ENCODE peak calls at places on chromosome 16, in five cellular contexts. One of them, this sample, is unnamed.

GRCh38 chr16:70652322-70652721 is 6.0 kb downstream of the IL34 start:
- DNase-seq in MV-4-11: no peak
- DNase-seq in AG09309: no peak
- DNase-seq in C1 segment of cervical spinal cord: no peak
- DNase-seq in GOT3: no peak
- DNase-seq in this sample: no peak

GRCh38 chr16:6193718-6194117 is 1096.1 kb upstream of the EEF2KMT start:
- DNase-seq in MV-4-11: peak
- DNase-seq in AG09309: no peak
- DNase-seq in C1 segment of cervical spinal cord: no peak
- DNase-seq in GOT3: no peak
- DNase-seq in this sample: no peak

GRCh38 chr16:12546918-12547607 is 256.6 kb downstream of the CPPED1 start:
- DNase-seq in MV-4-11: peak
- DNase-seq in AG09309: no peak
- DNase-seq in C1 segment of cervical spinal cord: no peak
- DNase-seq in GOT3: no peak
- DNase-seq in this sample: no peak

GRCh38 chr16:89691231-89691985 is 4.9 kb downstream of the CDK10 start:
- DNase-seq in MV-4-11: no peak
- DNase-seq in AG09309: no peak
- DNase-seq in C1 segment of cervical spinal cord: no peak
- DNase-seq in GOT3: no peak
- DNase-seq in this sample: no peak

GRCh38 chr16:71625113-71625850 is 702 bp upstream of the MARVELD3 start:
- DNase-seq in MV-4-11: no peak
- DNase-seq in AG09309: no peak
- DNase-seq in C1 segment of cervical spinal cord: no peak
- DNase-seq in GOT3: no peak
- DNase-seq in this sample: no peak

GRCh38 chr16:23801387-23801786 is 34.4 kb upstream of the PRKCB start:
- DNase-seq in MV-4-11: peak
- DNase-seq in AG09309: peak
- DNase-seq in C1 segment of cervical spinal cord: peak
- DNase-seq in GOT3: peak
- DNase-seq in this sample: peak

GRCh38 chr16:81774348-81774747 is 4.7 kb upstream of the PLCG2 start:
- DNase-seq in MV-4-11: peak
- DNase-seq in AG09309: no peak
- DNase-seq in C1 segment of cervical spinal cord: no peak
- DNase-seq in GOT3: no peak
- DNase-seq in this sample: no peak

GRCh38 chr16:57873218-57873617 is 70.9 kb upstream of the KIFC3 start:
- DNase-seq in MV-4-11: no peak
- DNase-seq in AG09309: no peak
- DNase-seq in C1 segment of cervical spinal cord: no peak
- DNase-seq in GOT3: no peak
- DNase-seq in this sample: no peak

GRCh38 chr16:66832661-66833305 is 2.0 kb upstream of the NAE1 start:
- DNase-seq in MV-4-11: peak
- DNase-seq in AG09309: peak
- DNase-seq in C1 segment of cervical spinal cord: no peak
- DNase-seq in GOT3: no peak
- DNase-seq in this sample: no peak

GRCh38 chr16:9159839-9160550 is 68.6 kb downstream of the HAPSTR1 start:
- DNase-seq in MV-4-11: peak
- DNase-seq in AG09309: no peak
- DNase-seq in C1 segment of cervical spinal cord: peak
- DNase-seq in GOT3: no peak
- DNase-seq in this sample: no peak

GRCh38 chr16:49731911-49732310 is 124.0 kb downstream of the ZNF423 start:
- DNase-seq in MV-4-11: no peak
- DNase-seq in AG09309: no peak
- DNase-seq in C1 segment of cervical spinal cord: no peak
- DNase-seq in GOT3: no peak
- DNase-seq in this sample: no peak

GRCh38 chr16:3998793-3999478 is 117.3 kb downstream of the ADCY9 start:
- DNase-seq in MV-4-11: no peak
- DNase-seq in AG09309: no peak
- DNase-seq in C1 segment of cervical spinal cord: no peak
- DNase-seq in GOT3: no peak
- DNase-seq in this sample: no peak

GRCh38 chr16:77437859-77438258 is 3.0 kb upstream of the ADAMTS18 start:
- DNase-seq in MV-4-11: no peak
- DNase-seq in AG09309: no peak
- DNase-seq in C1 segment of cervical spinal cord: no peak
- DNase-seq in GOT3: no peak
- DNase-seq in this sample: no peak

GRCh38 chr16:85187002-85187401 is 74.7 kb upstream of the CIBAR2 start:
- DNase-seq in MV-4-11: no peak
- DNase-seq in AG09309: no peak
- DNase-seq in C1 segment of cervical spinal cord: peak
- DNase-seq in GOT3: no peak
- DNase-seq in this sample: no peak

GRCh38 chr16:12902511-12903324 is 1.3 kb downstream of the SHISA9 start:
- DNase-seq in MV-4-11: no peak
- DNase-seq in AG09309: no peak
- DNase-seq in C1 segment of cervical spinal cord: no peak
- DNase-seq in GOT3: no peak
- DNase-seq in this sample: no peak

GRCh38 chr16:50463581-50464324 is 84.4 kb upstream of the NKD1 start:
- DNase-seq in MV-4-11: no peak
- DNase-seq in AG09309: no peak
- DNase-seq in C1 segment of cervical spinal cord: no peak
- DNase-seq in GOT3: no peak
- DNase-seq in this sample: no peak

GRCh38 chr16:65895906-65896305 is 470.6 kb upstream of the CDH5 start:
- DNase-seq in MV-4-11: no peak
- DNase-seq in AG09309: no peak
- DNase-seq in C1 segment of cervical spinal cord: no peak
- DNase-seq in GOT3: no peak
- DNase-seq in this sample: no peak

GRCh38 chr16:48526958-48527331 is 83.0 kb downstream of the N4BP1 start:
- DNase-seq in MV-4-11: no peak
- DNase-seq in AG09309: no peak
- DNase-seq in C1 segment of cervical spinal cord: no peak
- DNase-seq in GOT3: no peak
- DNase-seq in this sample: no peak

GRCh38 chr16:17416461-17417221 is 54.1 kb downstream of the XYLT1 start:
- DNase-seq in MV-4-11: peak
- DNase-seq in AG09309: no peak
- DNase-seq in C1 segment of cervical spinal cord: peak
- DNase-seq in GOT3: no peak
- DNase-seq in this sample: no peak

GRCh38 chr16:53089434-53090270 is 34.9 kb downstream of the CHD9 start:
- DNase-seq in MV-4-11: no peak
- DNase-seq in AG09309: no peak
- DNase-seq in C1 segment of cervical spinal cord: peak
- DNase-seq in GOT3: no peak
- DNase-seq in this sample: no peak

GRCh38 chr16:8961811-8962390 is 1.8 kb downstream of the USP7 start:
- DNase-seq in MV-4-11: no peak
- DNase-seq in AG09309: no peak
- DNase-seq in C1 segment of cervical spinal cord: peak
- DNase-seq in GOT3: no peak
- DNase-seq in this sample: no peak

GRCh38 chr16:50640391-50640790 is 40.7 kb downstream of the SNX20 start:
- DNase-seq in MV-4-11: no peak
- DNase-seq in AG09309: no peak
- DNase-seq in C1 segment of cervical spinal cord: no peak
- DNase-seq in GOT3: no peak
- DNase-seq in this sample: no peak

GRCh38 chr16:901715-902601 is 68.8 kb downstream of the LMF1 start:
- DNase-seq in MV-4-11: no peak
- DNase-seq in AG09309: no peak
- DNase-seq in C1 segment of cervical spinal cord: peak
- DNase-seq in GOT3: no peak
- DNase-seq in this sample: no peak

GRCh38 chr16:19753815-19754643 is 36.0 kb downstream of the IQCK start:
- DNase-seq in MV-4-11: no peak
- DNase-seq in AG09309: peak
- DNase-seq in C1 segment of cervical spinal cord: no peak
- DNase-seq in GOT3: no peak
- DNase-seq in this sample: no peak

GRCh38 chr16:20326336-20326735 is 977 bp downstream of the GP2 start:
- DNase-seq in MV-4-11: no peak
- DNase-seq in AG09309: no peak
- DNase-seq in C1 segment of cervical spinal cord: no peak
- DNase-seq in GOT3: no peak
- DNase-seq in this sample: no peak

GRCh38 chr16:17370233-17371013 is 100.3 kb downstream of the XYLT1 start:
- DNase-seq in MV-4-11: peak
- DNase-seq in AG09309: no peak
- DNase-seq in C1 segment of cervical spinal cord: no peak
- DNase-seq in GOT3: no peak
- DNase-seq in this sample: no peak

GRCh38 chr16:21645261-21645721 is 7.1 kb downstream of the IGSF6 start:
- DNase-seq in MV-4-11: peak
- DNase-seq in AG09309: no peak
- DNase-seq in C1 segment of cervical spinal cord: no peak
- DNase-seq in GOT3: no peak
- DNase-seq in this sample: no peak

This sample was measured in T-helper 17 cell.